ENCODE peak calls at places on chromosomes 7 and 10, in eight cellular contexts. D is mesendoderm, M is Panc1, S is lower lobe of right lung, L is MM.1S, B is Caco-2, X is sigmoid colon, J is aorta. Y is an unnamed sample.

GRCh38 chr10:98314577-98315284 is 46.7 kb upstream of the LOXL4 start:
- DNase-seq in J (no peak), B (no peak), M (no peak), X (no peak), D (no peak), L (no peak), S (no peak), Y (no peak)

GRCh38 chr10:51524041-51524440 is 175.4 kb downstream of the CSTF2T start:
- DNase-seq in L (no peak), S (no peak), J (no peak), M (no peak), B (no peak), D (no peak), X (no peak), Y (no peak)

GRCh38 chr10:17454181-17454800 is at the start of gene ST8SIA6:
- DNase-seq in M (no peak), D (peak; percentile 58), S (peak; percentile 59), L (peak; percentile 56), J (peak; percentile 84), X (no peak), B (peak; percentile 43), Y (no peak)

GRCh38 chr10:16674147-16674703 is 143.0 kb downstream of the RSU1 start:
- DNase-seq in B (no peak), M (peak; percentile 5), D (no peak), X (no peak), L (no peak), J (no peak), S (no peak), Y (no peak)

GRCh38 chr10:98646998-98647917 is 200.5 kb upstream of the HPS1 start:
- DNase-seq in B (no peak), S (no peak), L (no peak), J (no peak), D (peak; percentile 86), X (no peak), M (no peak), Y (no peak)

GRCh38 chr7:91962419-91962818 is 21.8 kb downstream of the AKAP9 start:
- DNase-seq in X (no peak), S (no peak), J (no peak), M (no peak), B (no peak), D (no peak), L (no peak), Y (no peak)

GRCh38 chr7:131544449-131545425 is 11.7 kb downstream of the PODXL start:
- DNase-seq in M (no peak), J (peak; percentile 41), X (peak; percentile 71), D (peak; percentile 92), L (no peak), B (no peak), S (no peak), Y (no peak)

GRCh38 chr10:121754667-121755066 is 156.4 kb upstream of the FGFR2 start:
- DNase-seq in M (no peak), S (no peak), L (no peak), X (no peak), D (no peak), J (no peak), B (no peak), Y (no peak)

GRCh38 chr7:35253680-35254495 is at the start of gene TBX20:
- DNase-seq in B (peak; percentile 49), M (no peak), J (peak; percentile 76), D (peak; percentile 78), L (no peak), X (no peak), S (peak; percentile 59), Y (no peak)

GRCh38 chr10:3763852-3764625 is 21.0 kb downstream of the KLF6 start:
- DNase-seq in B (no peak), S (no peak), M (peak; percentile 78), L (no peak), X (no peak), J (no peak), D (no peak), Y (peak; percentile 96)

GRCh38 chr7:95723583-95724180 is 48.7 kb upstream of the DYNC1I1 start:
- DNase-seq in J (no peak), B (peak; percentile 58), D (peak; percentile 76), X (no peak), S (no peak), L (peak; percentile 75), M (peak; percentile 45), Y (no peak)

GRCh38 chr10:3708830-3709229 is 76.2 kb downstream of the KLF6 start:
- DNase-seq in X (no peak), S (no peak), M (no peak), J (no peak), B (no peak), D (no peak), L (no peak), Y (no peak)

GRCh38 chr10:26642896-26643653 is 54.4 kb upstream of the PDSS1 start:
- DNase-seq in L (no peak), B (peak; percentile 52), S (no peak), X (no peak), M (no peak), J (no peak), D (peak; percentile 33), Y (no peak)

GRCh38 chr10:22681783-22682183 is 32.6 kb downstream of the PIP4K2A start:
- DNase-seq in J (no peak), D (no peak), L (no peak), X (no peak), B (no peak), M (peak; percentile 51), S (no peak), Y (peak; percentile 26)

GRCh38 chr10:69874464-69874863 is 72.8 kb downstream of the COL13A1 start:
- DNase-seq in J (no peak), B (no peak), D (no peak), S (no peak), L (no peak), X (no peak), M (peak; percentile 69), Y (no peak)

GRCh38 chr7:153151766-153152165 is 392.2 kb downstream of the ACTR3B start:
- DNase-seq in D (peak; percentile 55), M (no peak), J (no peak), X (no peak), B (no peak), S (no peak), L (no peak), Y (no peak)

GRCh38 chr7:66043681-66044497 is 31.7 kb upstream of the ASL start:
- DNase-seq in L (no peak), J (peak; percentile 84), B (peak; percentile 59), D (no peak), X (peak; percentile 69), S (peak; percentile 81), M (no peak), Y (no peak)

DNA sequence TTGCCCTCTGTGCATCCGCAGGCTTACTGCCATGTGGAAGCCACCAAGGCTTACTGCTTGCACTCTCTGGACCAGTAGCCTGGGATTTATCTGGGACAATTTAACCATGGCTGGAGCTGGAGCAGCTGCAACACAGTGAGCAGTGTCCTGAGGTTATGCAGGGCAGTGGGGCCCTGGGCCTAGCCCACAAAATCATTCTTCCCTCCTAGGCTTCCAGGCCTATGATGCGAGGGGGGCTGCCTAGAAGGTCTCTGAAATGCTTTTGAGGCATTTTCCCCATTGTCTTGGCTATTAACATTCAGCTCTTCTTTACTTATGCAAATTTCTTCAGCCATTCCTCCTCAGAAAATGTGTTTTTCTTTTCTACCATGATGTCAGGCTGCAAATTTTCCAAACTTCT is 313.6 kb upstream of the CDC14C start:
- DNase-seq in M (no peak), B (no peak), L (no peak), S (no peak), D (no peak), J (no peak), X (no peak), Y (no peak)
- H3K27me3 ChIP-seq in M (no peaks in the 10 kb centered on the region), B (no peaks in the 10 kb centered on the region), L (no peaks in the 10 kb centered on the region), S (no peaks in the 10 kb centered on the region), D (no peaks in the 10 kb centered on the region), J (no peaks in the 10 kb centered on the region), X (no peaks in the 10 kb centered on the region), Y (no peaks in the 10 kb centered on the region)

DNA sequence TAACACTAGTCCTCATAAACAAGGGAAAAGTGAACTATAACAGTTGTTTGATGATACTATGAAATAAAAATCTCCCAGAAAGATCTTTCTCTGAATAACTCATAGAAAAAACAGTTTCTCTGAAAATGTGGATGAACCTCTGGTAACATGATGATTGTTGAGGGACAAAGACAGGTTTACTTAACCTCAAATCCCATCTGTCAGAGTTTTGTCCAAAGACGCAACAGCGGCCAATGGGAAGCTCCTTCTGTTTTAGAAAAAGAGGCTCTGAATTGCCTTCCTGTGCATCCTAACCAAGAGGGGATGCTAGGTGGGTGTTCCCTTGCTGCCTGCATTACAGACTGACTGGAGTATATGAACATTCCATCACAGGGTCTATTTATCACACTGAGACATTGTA is 8.9 kb upstream of the HYCC1 start:
- DNase-seq in X (no peak), L (no peak), S (no peak), J (no peak), B (no peak), M (no peak), D (no peak), Y (no peak)
- H3K27me3 ChIP-seq in X (no peaks in the 10 kb centered on the region), L (no peaks in the 10 kb centered on the region), S (no peaks in the 10 kb centered on the region), J (no peaks in the 10 kb centered on the region), B (no peaks in the 10 kb centered on the region), M (peaks cover 7% of the 10 kb centered on the region), D (no peaks in the 10 kb centered on the region), Y (no peaks in the 10 kb centered on the region)

DNA sequence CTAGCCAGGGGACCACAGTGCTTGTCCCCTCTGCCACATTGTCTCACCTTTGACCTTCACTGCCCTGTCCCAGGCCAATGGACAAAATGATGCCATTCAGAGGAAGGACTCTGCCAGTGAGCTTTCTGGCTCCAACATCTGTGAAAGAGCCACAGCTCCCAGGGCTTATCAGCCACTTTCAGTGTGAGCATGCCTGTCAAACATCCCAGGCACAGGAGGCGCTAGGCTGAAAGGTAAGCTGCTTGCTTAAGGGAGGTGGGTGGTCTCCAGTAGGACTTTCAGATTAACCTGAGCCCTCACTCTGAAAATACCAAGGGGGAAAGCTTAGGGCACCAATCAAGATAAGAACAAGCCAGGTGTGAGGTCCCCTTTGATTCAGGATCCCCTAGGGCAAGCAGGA is 59.8 kb upstream of the GDF10 start:
- DNase-seq in J (no peak), D (peak; percentile 55), X (no peak), M (no peak), L (no peak), B (peak; percentile 11), S (no peak), Y (no peak)
- H3K27me3 ChIP-seq in J (no peaks in the 10 kb centered on the region), D (no peaks in the 10 kb centered on the region), X (no peaks in the 10 kb centered on the region), M (no peaks in the 10 kb centered on the region), L (no peaks in the 10 kb centered on the region), B (no peaks in the 10 kb centered on the region), S (no peaks in the 10 kb centered on the region), Y (peaks cover 10% of the 10 kb centered on the region)

GRCh38 chr7:4023502-4023901 is 658.6 kb upstream of the FOXK1 start:
- DNase-seq in M (no peak), B (no peak), J (no peak), D (no peak), S (no peak), X (no peak), L (no peak), Y (no peak)

GRCh38 chr7:4024133-4024532 is 658.0 kb upstream of the FOXK1 start:
- DNase-seq in J (no peak), X (no peak), S (no peak), M (no peak), D (no peak), B (no peak), L (no peak), Y (no peak)

GRCh38 chr7:4018917-4019316 is 663.2 kb upstream of the FOXK1 start:
- DNase-seq in D (no peak), L (no peak), S (no peak), X (no peak), M (no peak), J (peak; percentile 9), B (no peak), Y (no peak)

GRCh38 chr7:4020086-4020485 is 662.0 kb upstream of the FOXK1 start:
- DNase-seq in L (no peak), J (no peak), D (no peak), S (no peak), X (no peak), B (no peak), M (no peak), Y (no peak)

GRCh38 chr7:4021413-4021812 is 660.7 kb upstream of the FOXK1 start:
- DNase-seq in L (no peak), B (no peak), X (no peak), D (no peak), S (no peak), M (no peak), J (no peak), Y (no peak)
- H3K27me3 ChIP-seq in L (peaks cover 25% of the 10 kb centered on the region), B (no peaks in the 10 kb centered on the region), X (no peaks in the 10 kb centered on the region), D (no peaks in the 10 kb centered on the region), S (no peaks in the 10 kb centered on the region), M (no peaks in the 10 kb centered on the region), J (no peaks in the 10 kb centered on the region), Y (no peaks in the 10 kb centered on the region)

Y was measured in keratinocyte.